ENCODE peak calls at places on chromosomes 6 and 20, in six cellular contexts. Y, R, J, I, L and X are unnamed samples.

GRCh38 chr6:116217069-116217468 is 36.8 kb downstream of the TSPYL4 start:
- DNase-seq in R (no peak), I (peak), L (peak), J (no peak), Y (no peak), X (no peak)

GRCh38 chr6:158865769-158866168 is 46.6 kb upstream of the EZR start:
- DNase-seq in Y (no peak), L (no peak), R (no peak), J (no peak), I (no peak), X (no peak)

GRCh38 chr6:157169656-157170055 is 153.7 kb downstream of the TMEM242 start:
- DNase-seq in L (peak), R (no peak), Y (no peak), J (no peak), I (no peak), X (no peak)

GRCh38 chr6:44631968-44632367 is 244.5 kb downstream of the CDC5L start:
- DNase-seq in R (no peak), Y (no peak), J (no peak), I (no peak), L (peak), X (no peak)

GRCh38 chr20:11311659-11312058 is 606.0 kb upstream of the BTBD3 start:
- DNase-seq in L (no peak), Y (no peak), J (no peak), I (no peak), R (no peak), X (no peak)

GRCh38 chr20:2891343-2891742 is 18.1 kb downstream of the PTPRA start:
- DNase-seq in R (no peak), I (no peak), Y (no peak), J (no peak), L (no peak), X (no peak)

GRCh38 chr20:21083825-21084325 is 22.3 kb downstream of the LINC00237 start:
- DNase-seq in J (no peak), Y (no peak), L (no peak), R (no peak), I (no peak), X (no peak)

GRCh38 chr6:101516553-101516952 is 123.0 kb downstream of the GRIK2 start:
- DNase-seq in I (no peak), R (no peak), J (no peak), L (no peak), Y (no peak), X (no peak)

GRCh38 chr6:45626087-45626891 is 248.6 kb upstream of the SUPT3H start:
- DNase-seq in L (peak), Y (no peak), J (no peak), I (no peak), R (no peak), X (no peak)

GRCh38 chr20:49887251-49887827 is 28.0 kb downstream of the SPATA2 start:
- DNase-seq in L (peak), I (no peak), J (no peak), R (no peak), Y (no peak), X (no peak)

GRCh38 chr6:4906942-4907300 is 96.9 kb downstream of the RPP40 start:
- DNase-seq in J (no peak), Y (no peak), R (no peak), I (no peak), L (peak), X (no peak)

GRCh38 chr6:10595731-10596664 is 74.8 kb downstream of the GCNT2 start:
- DNase-seq in R (no peak), J (no peak), L (no peak), I (no peak), Y (no peak), X (no peak)

GRCh38 chr6:160934157-160934556 is 57.4 kb upstream of the MAP3K4 start:
- DNase-seq in I (no peak), J (no peak), L (no peak), Y (no peak), R (no peak), X (no peak)

GRCh38 chr20:64044484-64045247 is 4.8 kb downstream of the SOX18 start:
- DNase-seq in I (no peak), J (no peak), L (peak), R (no peak), Y (no peak), X (no peak)

GRCh38 chr20:47727170-47727880 is 58.0 kb downstream of the SULF2 start:
- DNase-seq in Y (peak), R (peak), L (no peak), J (peak), I (peak), X (peak)

GRCh38 chr20:36468149-36469000 is 72.9 kb upstream of the MYL9 start:
- DNase-seq in R (no peak), L (no peak), J (no peak), Y (no peak), I (no peak), X (no peak)

GRCh38 chr6:79617521-79617941 is 13.6 kb upstream of the SH3BGRL2 start:
- DNase-seq in L (no peak), I (no peak), Y (no peak), J (no peak), R (no peak), X (no peak)

GRCh38 chr6:134878136-134878535 is 71.8 kb downstream of the ALDH8A1 start:
- DNase-seq in L (peak), I (no peak), J (no peak), R (no peak), Y (no peak), X (no peak)

GRCh38 chr6:30887901-30888300 is 3.6 kb downstream of the DDR1 start:
- DNase-seq in Y (no peak), I (no peak), L (peak), J (no peak), R (no peak), X (no peak)

GRCh38 chr6:40308533-40309306 is 278.4 kb downstream of the LRFN2 start:
- DNase-seq in J (peak), L (peak), R (peak), I (peak), Y (peak), X (no peak)

GRCh38 chr6:88636871-88637270 is 326.5 kb downstream of the RNGTT start:
- DNase-seq in J (no peak), R (no peak), Y (no peak), I (no peak), L (no peak), X (no peak)

GRCh38 chr20:3786126-3786484 is 435 bp downstream of the CENPB start:
- DNase-seq in Y (peak), R (peak), J (no peak), I (peak), L (peak), X (no peak)

GRCh38 chr6:14337157-14337556 is 219.6 kb downstream of the CD83 start:
- DNase-seq in Y (no peak), L (peak), I (no peak), R (no peak), J (no peak), X (no peak)

GRCh38 chr6:132814716-132815570 is 574 bp downstream of the RPS12 start:
- DNase-seq in J (no peak), Y (peak), L (no peak), R (peak), I (no peak), X (no peak)

GRCh38 chr6:1871936-1872335 is 262.2 kb downstream of the FOXC1 start:
- DNase-seq in L (no peak), J (no peak), R (no peak), I (no peak), Y (no peak), X (no peak)

GRCh38 chr6:20875369-20875963 is 341.2 kb downstream of the CDKAL1 start:
- DNase-seq in L (peak), Y (no peak), J (no peak), I (no peak), R (no peak), X (no peak)

GRCh38 chr6:111573892-111574800 is 31.5 kb downstream of the TRAF3IP2 start:
- DNase-seq in Y (no peak), J (no peak), R (no peak), I (no peak), L (peak), X (no peak)

GRCh38 chr20:15278041-15278440 is 940.6 kb upstream of the FLRT3 start:
- DNase-seq in R (no peak), L (no peak), I (no peak), J (no peak), Y (no peak), X (no peak)

GRCh38 chr6:160042014-160042773 is 73.3 kb downstream of the IGF2R start:
- DNase-seq in J (no peak), R (no peak), Y (no peak), L (peak), I (no peak), X (no peak)

GRCh38 chr6:5072440-5072839 is 12.7 kb upstream of the PPP1R3G start:
- DNase-seq in R (no peak), Y (no peak), J (no peak), I (no peak), L (no peak), X (no peak)

GRCh38 chr6:22027226-22027725 is 269.6 kb downstream of the PRL start:
- DNase-seq in L (no peak), R (no peak), Y (no peak), J (no peak), I (no peak), X (no peak)
- H3K4me3 ChIP-seq in L (no peak), R (no peak), Y (no peak), J (no peak), I (no peak), X (no peak)

GRCh38 chr6:41429506-41430504 is 94.4 kb downstream of the NCR2 start:
- DNase-seq in R (no peak), L (no peak), Y (no peak), I (no peak), J (no peak), X (no peak)

GRCh38 chr6:41427642-41428401 is 92.4 kb downstream of the NCR2 start:
- DNase-seq in R (no peak), L (no peak), J (peak), I (no peak), Y (peak), X (no peak)

GRCh38 chr6:41426888-41427641 is 91.7 kb downstream of the NCR2 start:
- DNase-seq in I (no peak), J (no peak), Y (no peak), R (no peak), L (no peak), X (no peak)

GRCh38 chr6:41428995-41429417 is 93.6 kb downstream of the NCR2 start:
- DNase-seq in L (peak), Y (peak), J (no peak), I (no peak), R (no peak), X (peak)

DNA sequence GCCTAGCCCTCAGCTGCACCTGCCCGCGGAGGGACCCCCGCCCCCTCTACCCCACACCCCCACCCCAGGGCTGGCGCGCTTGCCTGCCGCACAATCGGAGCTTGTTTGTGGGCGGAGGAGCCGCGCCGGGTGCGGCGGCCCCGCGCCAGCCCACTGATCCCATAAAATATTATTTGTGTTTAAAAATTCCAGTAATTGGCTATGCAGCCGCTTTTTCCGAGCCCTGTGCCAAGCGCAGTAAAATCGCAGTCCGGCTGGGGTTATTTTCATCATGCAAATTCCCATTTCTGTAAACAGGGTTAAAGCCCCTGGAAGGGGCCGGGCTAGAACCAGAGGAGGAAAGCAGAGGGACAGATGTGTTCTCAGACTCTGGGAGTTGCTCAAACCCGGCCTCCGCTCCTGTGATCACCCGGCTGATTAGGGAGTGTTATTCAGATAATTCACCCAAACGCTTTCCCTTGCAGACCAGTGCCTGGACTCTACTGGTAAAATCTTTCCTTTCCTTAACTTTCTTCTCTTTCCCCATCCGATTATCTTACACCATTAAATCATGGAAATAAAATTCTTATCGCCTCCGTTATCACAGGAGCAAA is 93.1 kb downstream of the NCR2 start:
- DNase-seq in I (no peak), Y (peak), J (no peak), L (peak), R (no peak), X (no peak)
- H3K4me3 ChIP-seq in I (no peak), Y (peak), J (no peak), L (no peak), R (no peak), X (peak)

DNA sequence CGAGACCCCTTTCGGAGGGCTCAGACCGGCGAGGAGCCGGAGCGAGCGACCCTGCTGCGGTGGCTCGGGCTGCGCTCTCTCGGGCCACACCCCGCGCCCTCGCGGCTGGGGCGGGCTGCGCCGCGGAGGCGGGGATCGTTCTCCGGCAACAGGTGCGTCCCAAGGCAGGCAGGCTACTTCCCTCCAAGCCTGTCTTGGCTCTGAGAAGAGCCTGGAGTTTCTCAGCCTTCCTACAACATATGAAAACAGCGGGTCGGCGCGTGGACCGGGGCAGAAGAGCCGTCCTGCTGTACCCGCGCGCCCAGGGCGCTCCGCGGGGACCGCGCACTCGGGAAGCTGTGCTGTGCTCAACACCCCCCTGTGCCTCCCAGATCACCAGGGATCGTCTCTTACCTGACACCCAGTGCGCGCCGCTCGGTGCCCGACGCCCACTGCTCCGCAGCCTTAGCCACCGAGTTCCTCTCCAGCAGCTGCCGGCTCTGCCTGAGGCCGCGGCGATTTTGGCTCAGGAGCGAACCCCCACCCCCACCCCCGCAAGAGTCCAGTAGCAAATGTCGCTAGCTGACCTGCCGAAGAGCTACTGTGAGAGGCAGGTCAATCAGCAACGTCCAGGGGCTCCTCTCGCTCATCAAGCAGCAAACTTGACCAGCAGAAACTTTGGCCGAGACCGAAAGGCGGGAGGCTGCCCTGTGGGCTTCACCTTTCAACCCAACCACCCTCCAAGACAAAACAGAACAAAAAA is 3.7 kb upstream of the OLIG3 start:
- DNase-seq in J (no peak), L (no peak), R (peak), I (no peak), Y (no peak), X (no peak)
- H3K4me3 ChIP-seq in J (no peak), L (no peak), R (peak), I (peak), Y (no peak), X (peak)

DNA sequence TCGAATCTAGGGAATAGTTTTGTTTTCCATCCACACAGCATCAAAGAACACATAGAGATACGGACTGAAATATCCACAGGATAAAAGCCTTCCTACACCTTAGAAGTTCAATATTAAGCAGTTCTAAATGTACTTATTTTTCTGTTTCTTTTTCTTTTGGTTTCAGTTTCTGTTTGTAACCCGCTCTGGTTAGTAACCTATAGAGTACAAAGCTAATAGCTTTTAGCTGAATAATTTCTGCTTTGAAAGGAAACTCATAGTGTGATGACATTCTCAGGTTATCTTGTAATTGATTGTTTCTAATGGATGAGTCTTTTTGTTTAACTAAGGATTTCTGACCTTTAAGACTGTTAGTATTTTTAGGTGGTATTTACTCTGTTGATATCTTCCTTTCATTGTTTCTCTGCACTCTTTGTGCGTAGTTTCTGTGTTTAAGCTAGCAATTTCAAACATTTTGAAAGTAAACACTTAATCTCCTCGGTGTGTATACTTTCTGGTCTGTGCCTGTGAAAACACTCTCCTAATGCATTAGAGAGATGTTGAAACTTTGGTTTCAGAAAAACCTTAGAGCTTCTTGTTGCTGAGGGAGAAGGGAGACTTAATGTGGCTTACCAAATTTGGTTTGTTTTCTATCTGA is 385.5 kb downstream of the HDGFL1 start:
- DNase-seq in L (no peak), R (no peak), Y (no peak), I (no peak), J (no peak), X (no peak)
- H3K4me3 ChIP-seq in L (peak), R (peak), Y (no peak), I (peak), J (no peak), X (no peak)

GRCh38 chr6:6749791-6750434 is 161.4 kb downstream of the LY86 start:
- DNase-seq in L (peak), R (no peak), I (peak), Y (peak), J (peak), X (peak)
- H3K4me3 ChIP-seq in L (no peak), R (no peak), I (no peak), Y (no peak), J (no peak), X (no peak)

DNA sequence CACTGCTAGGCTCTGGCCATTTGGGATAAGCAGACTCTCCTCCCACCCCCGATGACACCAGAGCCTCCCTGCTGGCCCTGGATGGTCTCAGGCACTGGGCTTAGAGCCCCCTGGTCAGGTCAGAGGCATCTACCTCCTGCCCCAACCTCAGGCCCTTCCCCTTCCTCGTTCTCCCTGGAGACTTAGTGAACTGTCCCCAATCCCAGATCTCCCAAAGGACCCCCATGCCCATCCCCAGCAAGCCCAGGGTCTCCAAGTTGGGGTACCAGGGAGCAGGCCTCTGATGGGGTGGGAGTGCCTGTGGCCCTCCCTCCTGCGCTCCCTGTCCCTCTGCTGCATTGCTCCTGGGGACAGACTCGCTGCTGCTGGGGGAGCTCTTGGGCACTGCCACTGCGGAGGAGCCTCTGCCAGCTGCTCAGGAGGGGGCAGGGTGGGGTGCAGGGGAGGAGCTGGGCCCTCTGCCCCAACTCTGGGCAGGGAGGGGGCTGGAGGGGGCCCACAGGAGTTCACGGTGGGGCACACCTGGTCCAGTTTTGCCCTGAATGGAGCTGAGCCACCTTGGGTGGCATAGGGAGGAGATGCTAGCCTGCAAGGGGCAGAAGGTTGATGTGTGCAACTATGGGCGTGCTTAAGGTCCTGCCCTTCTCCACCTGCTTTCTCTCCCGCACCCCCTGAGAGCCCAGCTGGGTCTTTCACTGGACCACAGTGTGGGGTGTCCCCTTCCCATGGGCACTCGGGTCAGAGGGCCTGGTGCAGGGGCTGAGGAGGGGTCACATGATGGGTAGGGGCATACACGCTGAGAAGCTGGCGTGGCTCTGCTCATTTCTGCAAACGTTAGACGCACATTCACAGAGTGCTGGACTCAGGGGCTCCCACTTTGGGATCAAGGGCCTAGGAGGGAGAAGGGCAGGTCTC is 40.4 kb downstream of the SPDEF start:
- DNase-seq in J (no peak), L (no peak), Y (no peak), I (no peak), R (no peak), X (no peak)
- H3K4me3 ChIP-seq in J (no peak), L (no peak), Y (no peak), I (no peak), R (no peak), X (no peak)

GRCh38 chr6:26045046-26045938 is 41.9 kb upstream of the HFE start:
- DNase-seq in L (peak), Y (peak), J (peak), R (peak), I (peak), X (peak)
- H3K4me3 ChIP-seq in L (peak), Y (peak), J (peak), R (peak), I (peak), X (peak)